ENCODE peak calls at places on chromosomes 5 and 9, in four cellular contexts. N, C, J and L are unnamed samples.

GRCh38 chr9:137688261-137688660 is 69.5 kb downstream of the EHMT1 start:
- DNase-seq in N (no peak), J (no peak), C (no peak), L (no peak)

GRCh38 chr9:81128701-81129100 is 560.6 kb downstream of the TLE1 start:
- DNase-seq in C (no peak), N (no peak), J (no peak), L (no peak)

GRCh38 chr5:111927191-111927590 is 170.2 kb upstream of the NREP start:
- DNase-seq in J (no peak), N (no peak), C (no peak), L (no peak)

GRCh38 chr5:87845734-87846133 is 422.9 kb downstream of the TMEM161B start:
- DNase-seq in C (no peak), N (no peak), J (no peak), L (no peak)

GRCh38 chr5:44646016-44646415 is 162.7 kb upstream of the MRPS30 start:
- DNase-seq in J (no peak), N (no peak), C (no peak), L (no peak)

GRCh38 chr5:88878976-88879375 is 4.0 kb downstream of the MEF2C start:
- DNase-seq in C (no peak), J (no peak), N (no peak), L (no peak)

GRCh38 chr9:127549218-127549617 is 62.9 kb upstream of the STXBP1 start:
- DNase-seq in C (no peak), N (no peak), J (no peak), L (no peak)

GRCh38 chr9:4967521-4967920 is 17.6 kb upstream of the JAK2 start:
- DNase-seq in J (no peak), N (no peak), C (no peak), L (no peak)

GRCh38 chr5:38780316-38780715 is 65.5 kb upstream of the OSMR start:
- DNase-seq in N (no peak), C (no peak), J (no peak), L (no peak)

GRCh38 chr5:159559337-159559736 is 229.1 kb upstream of the IL12B start:
- DNase-seq in N (no peak), J (no peak), C (no peak), L (no peak)

GRCh38 chr9:127066775-127067111 is 55.7 kb downstream of the ANGPTL2 start:
- DNase-seq in C (no peak), J (no peak), N (no peak), L (peak; percentile 22)

GRCh38 chr9:3525088-3525835 is 539 bp downstream of the RFX3 start:
- DNase-seq in J (no peak), N (no peak), C (no peak), L (peak; percentile 51)
- TF ChIP-seq POLR2A in J (no peak), N (no peak), C (no peak), L (no peak)

GRCh38 chr9:69036799-69037198 is 1.2 kb downstream of the FXN start:
- DNase-seq in J (no peak), C (no peak), N (no peak), L (no peak)
- H3K4me3 ChIP-seq in J (peak overlapping the region; percentile 76), C (no peak overlapping the region), N (peak overlapping the region; percentile 70), L (peak overlapping the region; percentile 82)

DNA sequence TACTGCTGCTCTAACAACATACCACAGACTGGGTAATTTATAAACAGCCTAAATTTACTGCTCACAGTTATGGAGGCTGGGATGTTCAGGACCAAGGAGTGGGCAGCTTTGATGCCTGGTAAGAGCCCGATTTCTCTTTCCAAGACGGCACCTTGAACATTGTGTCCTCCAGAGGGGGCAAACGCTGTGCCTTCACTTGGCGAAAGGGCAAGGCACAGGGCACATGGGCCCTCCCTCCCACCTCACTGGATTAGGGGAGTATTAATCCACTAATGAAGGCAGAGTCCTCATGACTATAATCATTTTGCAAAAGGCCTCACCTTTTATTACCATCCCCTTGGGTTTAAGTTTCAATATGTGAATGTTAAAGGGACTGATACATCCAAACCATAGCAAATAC is 397.7 kb downstream of the TMEM38B start:
- DNase-seq in J (no peak), C (no peak), N (no peak), L (no peak)
- TF ChIP-seq CTCF in J (no peak), C (no peak), N (no peak), L (no peak)

GRCh38 chr9:34376596-34377401 is at the start of gene MYORG:
- DNase-seq in C (peak; percentile 91), J (peak; percentile 90), N (peak; percentile 98), L (peak; percentile 96)
- TF ChIP-seq POLR2A in C (no peak), J (peak; percentile 46), N (peak; percentile 50), L (peak; percentile 36)

GRCh38 chr5:96880402-96881164 is 4.3 kb downstream of the ERAP2 start:
- DNase-seq in C (no peak), N (no peak), J (no peak), L (no peak)

GRCh38 chr5:96884995-96885394 is 8.7 kb downstream of the ERAP2 start:
- DNase-seq in J (no peak), C (no peak), N (no peak), L (no peak)

GRCh38 chr5:96885518-96886338 is 9.4 kb downstream of the ERAP2 start:
- DNase-seq in N (no peak), C (no peak), J (no peak), L (no peak)

GRCh38 chr5:96883871-96884270 is 7.6 kb downstream of the ERAP2 start:
- DNase-seq in C (no peak), J (no peak), N (no peak), L (no peak)

DNA sequence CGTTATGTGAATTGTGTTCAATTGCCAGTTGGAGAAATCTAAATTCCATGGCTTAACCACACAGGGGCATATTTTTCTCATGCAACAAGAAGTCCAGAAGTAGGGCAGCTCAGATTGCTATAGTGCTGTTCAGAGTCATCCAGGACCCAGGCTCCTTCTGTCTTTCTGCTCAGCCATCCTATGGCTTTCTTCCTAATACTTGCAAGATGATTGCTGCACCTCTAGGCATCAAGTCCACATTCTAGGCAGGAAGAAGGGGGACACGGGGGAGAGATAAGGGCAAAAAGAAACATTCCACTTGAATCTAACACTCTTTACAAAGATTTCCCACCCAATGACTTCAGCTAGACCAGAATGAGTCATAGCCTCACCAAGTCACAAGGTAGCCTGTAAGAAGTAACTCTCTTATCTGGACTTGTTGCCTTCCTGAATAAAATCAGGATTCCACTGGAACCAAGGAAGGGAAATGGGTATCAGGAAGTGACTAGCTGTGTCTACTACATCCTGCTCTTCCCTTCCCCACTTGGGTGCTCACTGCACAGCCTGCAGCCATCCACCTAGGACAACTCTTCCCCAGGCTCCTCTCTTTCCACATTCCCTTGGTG is 5.3 kb downstream of the ERAP2 start:
- DNase-seq in N (no peak), J (no peak), C (no peak), L (no peak)
- H3K4me3 ChIP-seq in N (no peak overlapping the region), J (no peak overlapping the region), C (no peak overlapping the region), L (no peak overlapping the region)

DNA sequence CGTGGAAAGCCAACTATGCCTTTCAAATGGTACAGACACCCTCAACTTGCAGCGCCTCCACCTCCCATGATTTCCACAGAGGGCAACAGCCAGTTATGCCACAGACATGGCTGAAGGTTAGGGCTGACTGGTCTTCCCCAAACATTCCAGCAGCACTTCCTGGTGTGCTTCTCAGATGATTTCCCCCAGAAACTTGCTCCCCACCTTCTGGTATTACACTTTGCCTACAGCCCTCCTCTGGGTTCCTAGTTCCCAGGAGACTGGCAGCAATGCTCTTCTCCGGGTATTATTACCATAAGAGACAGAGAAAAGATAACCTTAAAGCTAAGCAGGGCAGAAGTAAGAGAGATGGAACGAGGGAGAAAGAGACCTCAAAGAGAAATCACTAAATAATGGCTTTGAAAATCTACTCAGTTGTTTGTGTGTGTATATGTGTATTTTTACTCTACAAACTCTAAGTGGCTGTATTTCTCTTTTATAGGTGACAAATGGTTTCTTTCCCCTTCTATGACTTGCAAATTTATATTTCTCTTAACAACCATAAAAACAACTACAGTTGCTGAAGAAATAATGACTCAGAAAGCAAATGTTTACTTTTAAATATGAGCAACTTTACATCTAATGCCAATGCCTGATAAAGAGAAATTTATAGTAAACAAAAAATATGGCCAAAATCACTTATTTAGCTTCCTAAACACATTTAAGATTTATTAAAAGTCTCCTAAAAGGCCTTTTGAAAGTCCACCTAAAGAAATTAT is 133.7 kb downstream of the PDE4D start:
- DNase-seq in N (peak; percentile 49), C (no peak), J (no peak), L (no peak)
- TF ChIP-seq CTCF in N (no peak), C (no peak), J (no peak), L (no peak)